ENCODE peak calls at places on chromosomes 5 and 9, in five cellular contexts. One of them, this sample, is unnamed. For H3K4me1, the result is how much of the 10 kb centered on the place peaks cover.

GRCh38 chr5:78661691-78662090 is 13.1 kb upstream of the LHFPL2 start:
- DNase-seq in DND-41: no peak
- DNase-seq in A549: no peak
- DNase-seq in psoas muscle: no peak
- DNase-seq in mucosa of descending colon: no peak
- DNase-seq in this sample: no peak

GRCh38 chr5:6567068-6567467 is 65.8 kb downstream of the NSUN2 start:
- DNase-seq in mucosa of descending colon: no peak
- DNase-seq in A549: no peak
- DNase-seq in DND-41: no peak
- DNase-seq in psoas muscle: no peak
- DNase-seq in this sample: no peak

GRCh38 chr5:139275536-139276297 is 17.8 kb upstream of the MATR3 start:
- DNase-seq in DND-41: no peak
- DNase-seq in psoas muscle: no peak
- DNase-seq in A549: no peak
- DNase-seq in mucosa of descending colon: no peak
- DNase-seq in this sample: no peak

GRCh38 chr9:137255448-137256114 is 454 bp downstream of the NELFB start:
- DNase-seq in A549: peak
- DNase-seq in mucosa of descending colon: peak
- DNase-seq in psoas muscle: no peak
- DNase-seq in DND-41: peak
- DNase-seq in this sample: no peak

GRCh38 chr9:71761938-71762353 is 6.4 kb downstream of the CEMIP2 start:
- DNase-seq in psoas muscle: no peak
- DNase-seq in mucosa of descending colon: no peak
- DNase-seq in A549: no peak
- DNase-seq in DND-41: no peak
- DNase-seq in this sample: no peak

GRCh38 chr9:121598167-121599000 is 53.0 kb upstream of the DAB2IP start:
- DNase-seq in A549: no peak
- DNase-seq in mucosa of descending colon: peak
- DNase-seq in DND-41: no peak
- DNase-seq in psoas muscle: peak
- DNase-seq in this sample: no peak

GRCh38 chr5:95669540-95669939 is 13.3 kb downstream of the SPATA9 start:
- DNase-seq in mucosa of descending colon: peak
- DNase-seq in A549: no peak
- DNase-seq in psoas muscle: peak
- DNase-seq in DND-41: no peak
- DNase-seq in this sample: no peak

GRCh38 chr9:104961238-104961637 is 33.3 kb upstream of the ABCA1 start:
- DNase-seq in DND-41: peak
- DNase-seq in psoas muscle: no peak
- DNase-seq in A549: peak
- DNase-seq in mucosa of descending colon: peak
- DNase-seq in this sample: peak

GRCh38 chr5:66529182-66529581 is 67.0 kb upstream of the MAST4 start:
- DNase-seq in A549: no peak
- DNase-seq in psoas muscle: no peak
- DNase-seq in mucosa of descending colon: no peak
- DNase-seq in DND-41: peak
- DNase-seq in this sample: no peak

GRCh38 chr5:10452768-10453331 is 11.2 kb downstream of the ROPN1L start:
- DNase-seq in DND-41: peak
- DNase-seq in A549: peak
- DNase-seq in mucosa of descending colon: no peak
- DNase-seq in psoas muscle: no peak
- DNase-seq in this sample: peak

DNA sequence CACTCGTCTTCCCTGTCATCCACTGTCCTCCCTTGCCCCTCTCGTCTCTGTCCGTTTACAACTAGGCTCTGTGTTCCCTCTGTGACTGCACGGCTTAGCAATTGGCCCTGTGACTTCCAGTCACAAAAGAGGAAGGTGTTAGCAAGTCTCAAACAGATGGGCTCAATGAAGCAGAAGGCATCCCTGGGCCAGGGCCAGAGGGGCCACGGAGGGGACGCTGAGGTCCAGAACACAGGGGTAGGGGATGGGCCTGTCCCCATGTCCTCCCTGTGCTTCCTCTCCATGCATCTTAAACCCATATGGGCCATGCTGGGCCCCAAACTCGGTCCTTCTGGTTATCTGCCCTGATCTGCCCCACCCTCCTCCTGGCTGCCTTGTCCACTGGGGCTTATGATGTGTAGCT is at the start of gene CD72:
- DNase-seq in A549: no peak
- DNase-seq in mucosa of descending colon: no peak
- DNase-seq in psoas muscle: peak
- DNase-seq in DND-41: no peak
- DNase-seq in this sample: no peak
- H3K4me1 ChIP-seq in A549: under half
- H3K4me1 ChIP-seq in mucosa of descending colon: under half
- H3K4me1 ChIP-seq in psoas muscle: under half
- H3K4me1 ChIP-seq in DND-41: half or more
- H3K4me1 ChIP-seq in this sample: under half

GRCh38 chr9:129340427-129341196 is 162.6 kb upstream of the IER5L start:
- DNase-seq in DND-41: no peak
- DNase-seq in mucosa of descending colon: no peak
- DNase-seq in A549: peak
- DNase-seq in psoas muscle: no peak
- DNase-seq in this sample: no peak

GRCh38 chr9:129342591-129342990 is 164.5 kb upstream of the IER5L start:
- DNase-seq in mucosa of descending colon: peak
- DNase-seq in psoas muscle: no peak
- DNase-seq in DND-41: no peak
- DNase-seq in A549: no peak
- DNase-seq in this sample: no peak

GRCh38 chr9:129341991-129342348 is 163.9 kb upstream of the IER5L start:
- DNase-seq in psoas muscle: no peak
- DNase-seq in DND-41: no peak
- DNase-seq in A549: no peak
- DNase-seq in mucosa of descending colon: no peak
- DNase-seq in this sample: no peak

GRCh38 chr9:129339539-129340157 is 161.6 kb upstream of the IER5L start:
- DNase-seq in DND-41: no peak
- DNase-seq in A549: no peak
- DNase-seq in psoas muscle: no peak
- DNase-seq in mucosa of descending colon: no peak
- DNase-seq in this sample: no peak

GRCh38 chr9:129341197-129341990 is 163.3 kb upstream of the IER5L start:
- DNase-seq in psoas muscle: peak
- DNase-seq in DND-41: no peak
- DNase-seq in A549: no peak
- DNase-seq in mucosa of descending colon: no peak
- DNase-seq in this sample: no peak
- H3K4me1 ChIP-seq in psoas muscle: under half
- H3K4me1 ChIP-seq in DND-41: under half
- H3K4me1 ChIP-seq in A549: under half
- H3K4me1 ChIP-seq in mucosa of descending colon: under half
- H3K4me1 ChIP-seq in this sample: under half

DNA sequence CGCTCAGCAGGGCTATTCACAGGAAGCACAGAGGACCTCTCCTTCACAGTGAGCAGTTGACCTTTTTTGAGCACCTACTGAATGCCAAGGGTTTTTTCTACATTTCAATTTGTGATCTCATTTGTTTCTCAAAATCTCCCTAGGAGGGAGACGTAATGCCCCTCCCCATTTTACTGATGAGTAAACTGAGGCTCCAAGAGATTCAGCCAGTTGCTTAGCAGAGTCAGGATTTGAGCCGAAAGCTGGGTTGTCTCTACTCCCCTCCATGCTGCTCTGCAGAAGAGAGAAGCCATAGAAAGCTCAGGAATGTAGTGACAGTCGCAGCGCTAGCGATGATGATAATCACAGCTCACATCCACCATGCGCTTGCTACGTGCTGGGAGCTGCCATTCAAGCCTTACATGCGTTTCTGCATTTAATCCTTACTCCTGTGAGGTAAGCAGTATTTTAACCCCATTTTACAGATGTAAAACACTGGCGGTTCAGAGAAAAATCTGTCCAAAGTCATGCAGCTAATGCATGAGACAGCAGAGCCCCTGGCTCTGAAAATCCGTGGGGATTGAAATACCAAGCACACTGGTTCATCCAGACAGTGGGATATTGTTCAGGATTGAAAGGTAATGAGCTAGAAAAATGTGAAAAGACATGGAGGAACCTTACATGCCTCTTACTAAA is 33.8 kb downstream of the ERGIC1 start:
- DNase-seq in A549: no peak
- DNase-seq in psoas muscle: peak
- DNase-seq in mucosa of descending colon: no peak
- DNase-seq in DND-41: no peak
- DNase-seq in this sample: no peak
- H3K4me1 ChIP-seq in A549: half or more
- H3K4me1 ChIP-seq in psoas muscle: half or more
- H3K4me1 ChIP-seq in mucosa of descending colon: under half
- H3K4me1 ChIP-seq in DND-41: under half
- H3K4me1 ChIP-seq in this sample: under half

DNA sequence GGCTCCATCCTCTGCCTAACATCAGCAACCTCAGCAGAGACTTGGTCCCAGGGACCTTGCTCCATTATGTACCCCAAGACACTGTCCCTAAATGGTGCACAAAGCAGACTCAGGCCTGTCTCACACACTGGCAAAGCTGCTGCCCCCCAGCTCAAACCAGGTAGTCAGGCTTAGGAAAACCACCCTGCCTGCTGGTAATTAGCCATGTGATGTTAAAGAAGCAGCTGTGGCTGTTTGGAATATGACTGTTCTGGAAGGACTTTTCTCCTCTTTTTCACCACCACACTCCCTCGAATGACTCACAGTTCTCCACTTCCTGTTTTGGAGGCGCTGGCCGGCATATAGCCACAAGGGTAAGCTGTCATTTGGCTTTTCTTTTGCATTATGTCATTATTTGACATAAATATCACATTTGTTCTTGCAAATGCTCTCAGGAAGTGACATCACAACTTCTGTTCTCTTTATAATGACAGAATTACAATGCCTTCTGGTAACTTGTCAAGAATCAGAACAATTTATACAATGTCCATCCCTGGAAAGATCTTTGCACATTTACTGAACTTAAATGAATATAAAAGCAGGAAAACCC is 113.9 kb downstream of the SUSD1 start:
- DNase-seq in A549: peak
- DNase-seq in psoas muscle: peak
- DNase-seq in DND-41: peak
- DNase-seq in mucosa of descending colon: no peak
- DNase-seq in this sample: no peak
- H3K4me1 ChIP-seq in A549: under half
- H3K4me1 ChIP-seq in psoas muscle: under half
- H3K4me1 ChIP-seq in DND-41: under half
- H3K4me1 ChIP-seq in mucosa of descending colon: under half
- H3K4me1 ChIP-seq in this sample: under half

GRCh38 chr9:88777498-88778312 is 213.6 kb upstream of the S1PR3 start:
- DNase-seq in psoas muscle: peak
- DNase-seq in DND-41: no peak
- DNase-seq in mucosa of descending colon: no peak
- DNase-seq in A549: no peak
- DNase-seq in this sample: no peak
- H3K4me1 ChIP-seq in psoas muscle: under half
- H3K4me1 ChIP-seq in DND-41: under half
- H3K4me1 ChIP-seq in mucosa of descending colon: under half
- H3K4me1 ChIP-seq in A549: half or more
- H3K4me1 ChIP-seq in this sample: under half

DNA sequence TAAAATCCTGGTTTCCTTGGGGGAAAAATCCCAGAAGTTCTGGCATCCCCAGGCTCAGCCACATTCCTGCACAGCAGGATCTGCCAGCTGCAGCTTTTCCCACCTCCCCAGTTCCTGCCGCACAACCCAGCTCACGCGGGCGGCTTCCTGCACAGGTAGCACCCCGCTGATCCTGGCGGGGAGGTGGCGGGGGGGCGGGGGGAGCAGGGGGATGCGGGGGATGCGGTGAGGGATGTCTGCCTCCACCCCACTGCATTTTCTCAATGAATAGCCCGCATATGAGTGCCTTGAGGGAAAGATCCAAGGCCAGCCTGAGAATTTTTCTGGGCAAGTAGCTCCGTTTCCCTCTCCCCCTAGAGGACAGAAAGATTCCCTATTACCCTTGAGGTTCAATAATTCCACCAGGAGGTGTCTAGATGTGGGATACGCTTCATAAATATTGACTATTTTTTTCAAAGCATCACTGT is 21.1 kb downstream of the GFPT2 start:
- DNase-seq in psoas muscle: no peak
- DNase-seq in mucosa of descending colon: no peak
- DNase-seq in A549: peak
- DNase-seq in DND-41: no peak
- DNase-seq in this sample: no peak
- H3K4me1 ChIP-seq in psoas muscle: under half
- H3K4me1 ChIP-seq in mucosa of descending colon: under half
- H3K4me1 ChIP-seq in A549: half or more
- H3K4me1 ChIP-seq in DND-41: under half
- H3K4me1 ChIP-seq in this sample: under half

GRCh38 chr5:72453260-72453775 is 53.9 kb downstream of the ZNF366 start:
- DNase-seq in A549: no peak
- DNase-seq in DND-41: no peak
- DNase-seq in mucosa of descending colon: no peak
- DNase-seq in psoas muscle: no peak
- DNase-seq in this sample: no peak
- H3K4me1 ChIP-seq in A549: under half
- H3K4me1 ChIP-seq in DND-41: under half
- H3K4me1 ChIP-seq in mucosa of descending colon: under half
- H3K4me1 ChIP-seq in psoas muscle: under half
- H3K4me1 ChIP-seq in this sample: under half

DNA sequence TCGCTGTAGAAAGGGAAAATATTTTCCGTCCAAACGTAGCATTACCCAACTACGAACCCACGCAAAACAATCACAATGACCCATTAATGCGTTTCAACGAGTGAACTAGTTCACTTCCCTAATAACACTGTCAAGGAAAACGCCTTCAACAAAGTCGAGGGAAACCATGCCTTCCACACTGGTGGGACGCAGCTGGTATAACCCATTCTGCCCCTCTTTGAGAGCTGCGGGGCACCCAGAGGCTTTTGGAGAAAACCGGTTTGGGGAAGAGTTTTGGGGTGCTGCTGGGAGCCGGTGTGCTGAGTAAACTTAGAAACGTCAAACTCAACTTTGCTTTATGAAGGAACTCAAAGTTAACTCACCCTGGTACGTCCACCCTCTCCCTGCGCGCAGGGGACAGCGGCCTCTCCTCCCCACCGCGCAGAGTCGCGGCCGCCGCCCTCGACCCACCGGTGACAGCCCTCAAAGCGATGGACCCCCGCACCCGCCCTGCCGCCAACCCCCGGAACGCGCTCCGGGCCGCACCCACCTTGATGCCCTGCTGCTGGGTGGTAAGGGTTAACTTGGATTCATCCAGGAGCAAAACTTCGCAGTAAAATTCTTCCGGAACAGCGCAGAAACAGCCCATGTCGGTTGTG is 546 bp downstream of the EPB41L4A start:
- DNase-seq in A549: no peak
- DNase-seq in mucosa of descending colon: peak
- DNase-seq in DND-41: no peak
- DNase-seq in psoas muscle: no peak
- DNase-seq in this sample: no peak
- H3K4me1 ChIP-seq in A549: under half
- H3K4me1 ChIP-seq in mucosa of descending colon: under half
- H3K4me1 ChIP-seq in DND-41: under half
- H3K4me1 ChIP-seq in psoas muscle: under half
- H3K4me1 ChIP-seq in this sample: under half